ENCODE peak calls at places on chromosomes 2 and 18, in five cellular contexts. J is stomach, X is transverse colon, P is sigmoid colon, I is HepG2. T is an unnamed sample.
A peak's percentile ranks its signal among the peaks of the same experiment; 100 is the strongest.

GRCh38 chr18:49052891-49053644 is 102.3 kb upstream of the SMAD7 start:
- DNase-seq in J (no peak), X (no peak), P (no peak), I (no peak), T (peak; percentile 33)

GRCh38 chr18:58609536-58609993 is 19.3 kb downstream of the ALPK2 start:
- DNase-seq in J (no peak), X (no peak), P (no peak), I (peak; percentile 60), T (no peak)

GRCh38 chr2:127386246-127386645 is 1.5 kb downstream of the MAP3K2 start:
- DNase-seq in J (no peak), X (no peak), P (no peak), I (no peak), T (no peak)

GRCh38 chr2:100213595-100213994 is 71.2 kb upstream of the AFF3 start:
- DNase-seq in J (peak; percentile 32), X (peak; percentile 25), P (peak; percentile 80), I (no peak), T (no peak)

GRCh38 chr2:16069663-16069932 is 129.2 kb downstream of the MYCN start:
- DNase-seq in J (peak; percentile 26), X (no peak), P (no peak), I (peak; percentile 97), T (peak; percentile 42)

GRCh38 chr2:154707994-154708393 is 9.5 kb downstream of the KCNJ3 start:
- DNase-seq in J (no peak), X (no peak), P (no peak), I (no peak), T (no peak)

GRCh38 chr2:107731435-107731834 is 95.3 kb upstream of the RGPD4 start:
- DNase-seq in J (no peak), X (no peak), P (no peak), I (no peak), T (no peak)

GRCh38 chr2:30548386-30548785 is 101.3 kb downstream of the LCLAT1 start:
- DNase-seq in J (no peak), X (no peak), P (no peak), I (no peak), T (no peak)

GRCh38 chr2:169775765-169776482 is 22.7 kb upstream of the SSB start:
- DNase-seq in J (no peak), X (no peak), P (no peak), I (no peak), T (no peak)

GRCh38 chr18:2316686-2317308 is 254.5 kb downstream of the METTL4 start:
- DNase-seq in J (peak; percentile 29), X (no peak), P (no peak), I (peak; percentile 70), T (no peak)

GRCh38 chr2:190481339-190481738 is 53.2 kb downstream of the NEMP2 start:
- DNase-seq in J (no peak), X (no peak), P (no peak), I (no peak), T (no peak)

GRCh38 chr2:230502593-230502992 is 86.6 kb downstream of the SP100 start:
- DNase-seq in J (no peak), X (no peak), P (no peak), I (no peak), T (no peak)
- TF ChIP-seq EP300 in J (no peak), X (no peak), P (no peak), I (no peak), T (no peak)

DNA sequence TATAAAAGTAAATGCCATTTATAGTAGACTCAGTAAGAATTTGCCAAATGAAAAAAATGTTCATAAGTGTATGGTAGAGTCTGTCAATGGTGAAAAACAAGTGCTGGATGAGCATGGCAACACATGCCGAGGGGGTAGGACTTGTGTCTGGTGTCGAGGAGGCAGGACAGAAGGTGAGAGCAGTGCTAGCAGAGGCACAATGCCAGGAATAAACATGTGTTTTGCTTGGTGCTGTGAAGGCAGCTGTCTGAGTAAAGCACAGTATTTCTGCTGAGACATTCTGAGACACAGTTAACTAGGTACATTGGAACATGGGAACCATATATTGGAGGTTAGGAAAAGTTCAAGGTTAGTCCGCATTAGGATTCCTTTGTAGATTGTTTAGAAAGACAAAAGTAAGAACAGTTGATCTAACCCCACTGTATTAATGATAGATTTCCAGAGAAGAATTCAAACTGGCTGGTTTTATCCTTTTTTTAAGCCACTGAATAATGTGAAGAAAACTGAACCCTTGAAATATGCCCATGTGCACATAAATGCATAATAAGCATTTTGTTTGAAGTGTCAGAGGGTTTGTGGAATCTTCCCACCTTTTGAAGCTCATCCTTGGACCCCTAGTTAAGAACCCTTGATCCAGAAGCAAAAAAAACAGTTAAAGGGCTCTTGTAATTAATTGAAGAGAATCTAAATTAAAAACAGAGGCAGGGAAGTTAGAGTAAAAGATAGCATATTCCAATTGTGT is 7.1 kb downstream of the RBM45 start:
- DNase-seq in J (no peak), X (no peak), P (no peak), I (no peak), T (no peak)
- H3K36me3 ChIP-seq in J (peaks cover 69% of the 10 kb centered on the region), X (no peaks in the 10 kb centered on the region), P (no peaks in the 10 kb centered on the region), I (peaks cover 10% of the 10 kb centered on the region), T (no peaks in the 10 kb centered on the region)

GRCh38 chr2:42095923-42096408 is 48.1 kb downstream of the PKDCC start:
- DNase-seq in J (peak; percentile 90), X (peak; percentile 86), P (peak; percentile 86), I (peak; percentile 81), T (peak; percentile 83)

GRCh38 chr2:42100696-42101585 is 53.1 kb downstream of the PKDCC start:
- DNase-seq in J (peak; percentile 75), X (peak; percentile 75), P (peak; percentile 78), I (no peak), T (peak; percentile 73)

GRCh38 chr2:42096869-42097591 is 49.2 kb downstream of the PKDCC start:
- DNase-seq in J (no peak), X (no peak), P (no peak), I (no peak), T (no peak)

GRCh38 chr2:42099431-42100173 is 51.8 kb downstream of the PKDCC start:
- DNase-seq in J (no peak), X (no peak), P (no peak), I (no peak), T (no peak)

GRCh38 chr2:42098571-42099430 is 51.0 kb downstream of the PKDCC start:
- DNase-seq in J (no peak), X (no peak), P (no peak), I (no peak), T (no peak)
- H3K4me1 ChIP-seq in J (peaks cover 30% of the 10 kb centered on the region), X (no peaks in the 10 kb centered on the region), P (peaks cover 33% of the 10 kb centered on the region), I (peaks cover 82% of the 10 kb centered on the region), T (peaks cover 4% of the 10 kb centered on the region)

GRCh38 chr2:9673914-9674481 is 43.2 kb upstream of the YWHAQ start:
- DNase-seq in J (no peak), X (no peak), P (no peak), I (no peak), T (no peak)
- TF ChIP-seq EP300 in J (no peak), X (no peak), P (no peak), I (no peak), T (no peak)

DNA sequence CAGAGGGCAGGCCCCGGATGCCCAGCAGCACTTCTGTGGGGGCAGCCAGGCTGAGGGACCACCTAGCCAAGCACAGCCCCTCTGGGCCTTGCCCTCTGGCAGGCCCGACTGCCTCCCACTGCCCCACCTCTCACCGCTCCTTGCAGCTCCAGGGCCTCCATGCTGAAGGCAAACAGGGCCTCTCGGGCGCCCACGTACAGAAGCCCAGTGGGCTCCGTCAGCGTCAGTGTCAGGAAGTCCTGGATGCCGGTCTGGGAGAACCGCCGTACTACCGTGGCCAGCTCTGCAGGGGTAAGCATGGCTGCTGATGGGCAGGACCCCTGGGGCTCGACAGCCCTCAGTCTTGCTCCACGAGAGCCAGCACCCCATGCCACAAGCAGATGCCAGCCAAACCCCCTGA is 3.7 kb downstream of the SEMA4C start:
- DNase-seq in J (no peak), X (no peak), P (peak; percentile 67), I (no peak), T (no peak)
- H3K36me3 ChIP-seq in J (peaks cover 56% of the 10 kb centered on the region), X (no peaks in the 10 kb centered on the region), P (peaks cover 35% of the 10 kb centered on the region), I (peaks cover 54% of the 10 kb centered on the region), T (no peaks in the 10 kb centered on the region)

DNA sequence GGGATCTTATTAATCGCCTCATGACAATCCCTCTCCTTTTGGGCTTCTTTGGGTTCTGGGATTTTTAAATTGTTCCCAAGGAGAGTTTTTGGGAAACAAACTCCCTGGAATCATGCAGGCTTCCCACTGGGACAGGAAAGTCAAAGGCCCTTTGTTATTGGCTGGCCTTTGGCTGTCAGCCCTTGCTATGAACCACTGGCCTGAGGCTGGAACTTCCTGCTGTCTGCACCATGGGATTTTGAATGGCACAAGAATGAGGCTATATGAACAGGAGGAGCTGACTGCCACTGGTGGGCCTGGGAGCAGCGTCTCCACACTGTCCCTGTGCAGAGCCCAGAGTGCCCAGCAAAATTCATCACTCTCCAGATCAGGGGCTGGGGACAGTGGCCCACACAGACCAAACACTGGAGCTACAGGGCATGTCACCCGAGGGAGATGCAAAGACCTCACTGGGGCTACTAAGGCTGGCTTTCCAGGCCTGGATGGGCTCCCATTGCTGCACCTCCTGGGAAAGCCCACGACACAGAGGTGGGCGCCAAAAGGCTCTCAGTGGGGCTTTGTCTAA is 35.7 kb downstream of the STEAP3 start:
- DNase-seq in J (no peak), X (no peak), P (no peak), I (no peak), T (no peak)
- H3K4me1 ChIP-seq in J (no peaks in the 10 kb centered on the region), X (no peaks in the 10 kb centered on the region), P (peaks cover 17% of the 10 kb centered on the region), I (no peaks in the 10 kb centered on the region), T (peaks cover 3% of the 10 kb centered on the region)

GRCh38 chr2:24659862-24660261 is 133.3 kb downstream of the PTRHD1 start:
- DNase-seq in J (no peak), X (no peak), P (no peak), I (no peak), T (no peak)
- TF ChIP-seq EP300 in J (no peak), X (no peak), P (no peak), I (no peak), T (no peak)

GRCh38 chr2:235937526-235937925 is 230.7 kb downstream of the GBX2 start:
- DNase-seq in J (peak; percentile 5), X (no peak), P (peak; percentile 55), I (no peak), T (no peak)

GRCh38 chr2:235935773-235936172 is 232.4 kb downstream of the GBX2 start:
- DNase-seq in J (peak; percentile 20), X (no peak), P (peak; percentile 42), I (no peak), T (no peak)

GRCh38 chr2:235937092-235937491 is 231.1 kb downstream of the GBX2 start:
- DNase-seq in J (peak; percentile 3), X (no peak), P (peak; percentile 19), I (no peak), T (no peak)

GRCh38 chr2:235935071-235935470 is 233.1 kb downstream of the GBX2 start:
- DNase-seq in J (no peak), X (no peak), P (no peak), I (no peak), T (no peak)

DNA sequence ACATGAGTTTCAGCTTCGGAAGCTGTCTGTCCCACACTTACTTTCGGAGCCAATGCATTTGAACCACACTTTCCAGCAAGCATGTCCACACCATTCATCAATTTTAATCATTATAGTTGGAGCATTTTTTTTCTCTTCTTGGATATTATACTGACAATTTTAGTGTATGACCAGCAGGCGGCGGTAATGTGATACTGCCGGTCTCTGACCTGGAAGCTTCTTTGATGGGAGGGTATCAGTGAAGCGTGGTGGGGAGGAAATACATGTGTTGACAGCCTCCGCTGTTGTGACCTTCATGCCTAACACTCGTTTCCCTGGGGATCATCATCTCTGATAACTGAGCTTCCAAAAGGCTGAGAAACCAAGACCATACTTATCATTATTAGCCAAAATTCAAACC is 231.7 kb downstream of the GBX2 start:
- DNase-seq in J (peak; percentile 2), X (no peak), P (no peak), I (peak; percentile 25), T (no peak)
- H3K36me3 ChIP-seq in J (peaks cover 42% of the 10 kb centered on the region), X (no peaks in the 10 kb centered on the region), P (no peaks in the 10 kb centered on the region), I (peaks cover 43% of the 10 kb centered on the region), T (no peaks in the 10 kb centered on the region)

GRCh38 chr2:98761909-98762308 is 31.0 kb upstream of the MGAT4A start:
- DNase-seq in J (no peak), X (no peak), P (no peak), I (no peak), T (no peak)
- H3K4me1 ChIP-seq in J (peaks cover 23% of the 10 kb centered on the region), X (no peaks in the 10 kb centered on the region), P (peaks cover 10% of the 10 kb centered on the region), I (peaks cover 32% of the 10 kb centered on the region), T (peaks cover 7% of the 10 kb centered on the region)

T was measured in ovary.